ENCODE peak calls at places on chromosomes 4 and X, in seven cellular contexts. N, H, F, C, O, B and K are unnamed samples.
A peak's percentile ranks its signal among the peaks of the same experiment; 100 is the strongest.

GRCh38 chr4:68864438-68865177 is 48.8 kb downstream of the UGT2B10 start:
- DNase-seq in C (no peak), N (no peak), B (no peak), F (no peak), O (no peak), H (peak; percentile 69), K (peak; percentile 80)

GRCh38 chrX:24513416-24513815 is 48.3 kb downstream of the PDK3 start:
- DNase-seq in B (no peak), F (no peak), N (no peak), C (no peak), H (no peak), O (no peak), K (no peak)

GRCh38 chrX:12469296-12469695 is 321.9 kb upstream of the PRPS2 start:
- DNase-seq in F (no peak), O (no peak), H (no peak), N (no peak), C (no peak), B (no peak), K (no peak)

GRCh38 chrX:38375888-38376287 is 23.5 kb downstream of the OTC start:
- DNase-seq in O (no peak), H (no peak), B (no peak), C (no peak), N (no peak), F (no peak), K (no peak)

GRCh38 chr4:124079174-124079780 is 633.3 kb downstream of the ANKRD50 start:
- DNase-seq in B (no peak), H (no peak), C (no peak), O (no peak), N (no peak), F (no peak), K (no peak)

GRCh38 chr4:172942840-172943239 is 225.8 kb upstream of the GALNT7 start:
- DNase-seq in N (no peak), B (no peak), C (no peak), O (no peak), H (no peak), F (no peak), K (no peak)

GRCh38 chrX:72305286-72306084 is at the start of gene CITED1:
- DNase-seq in C (no peak), B (peak; percentile 69), F (no peak), H (peak; percentile 48), O (no peak), N (no peak), K (no peak)

GRCh38 chrX:79452879-79453278 is 85.7 kb upstream of the ITM2A start:
- DNase-seq in C (no peak), B (no peak), F (no peak), H (peak; percentile 41), N (no peak), O (no peak), K (peak; percentile 48)

GRCh38 chr4:8568068-8568668 is 12.0 kb upstream of the GPR78 start:
- DNase-seq in O (no peak), N (no peak), B (no peak), H (no peak), C (no peak), F (no peak), K (no peak)

GRCh38 chr4:15754323-15754722 is 23.8 kb upstream of the CD38 start:
- DNase-seq in C (no peak), B (no peak), F (no peak), O (peak; percentile 22), N (no peak), H (no peak), K (no peak)

GRCh38 chr4:16967722-16968121 is 69.3 kb upstream of the LDB2 start:
- DNase-seq in H (no peak), O (peak; percentile 25), B (no peak), C (peak; percentile 34), F (no peak), N (peak; percentile 37), K (peak; percentile 33)

GRCh38 chrX:107730298-107730655 is 45.3 kb downstream of the TSC22D3 start:
- DNase-seq in O (no peak), B (no peak), N (no peak), C (no peak), H (no peak), F (no peak), K (no peak)

GRCh38 chrX:102042706-102043325 is 82.7 kb upstream of the TCEAL2 start:
- DNase-seq in C (no peak), F (no peak), H (no peak), N (no peak), O (no peak), B (no peak), K (no peak)

GRCh38 chr4:107718351-107718965 is 1.6 kb downstream of the PAPSS1 start:
- DNase-seq in H (no peak), N (no peak), O (no peak), B (no peak), F (no peak), C (no peak), K (no peak)

GRCh38 chr4:16289872-16290554 is 63.7 kb upstream of the TAPT1 start:
- DNase-seq in N (no peak), C (no peak), B (no peak), F (no peak), H (no peak), O (no peak), K (no peak)

GRCh38 chr4:86178216-86178615 is 181.6 kb downstream of the MAPK10 start:
- DNase-seq in H (no peak), F (no peak), N (no peak), C (no peak), O (no peak), B (no peak), K (no peak)

GRCh38 chrX:16855363-16856075 is 14.6 kb downstream of the RBBP7 start:
- DNase-seq in C (no peak), B (no peak), O (no peak), H (no peak), N (no peak), F (no peak), K (no peak)
- H3K36me3 ChIP-seq in C (peaks cover 84% of the 10 kb centered on the region), B (no peaks in the 10 kb centered on the region), O (peaks cover 68% of the 10 kb centered on the region), H (peaks cover 20% of the 10 kb centered on the region), N (peaks cover 89% of the 10 kb centered on the region), F (peaks cover 60% of the 10 kb centered on the region), K (no peaks in the 10 kb centered on the region)

DNA sequence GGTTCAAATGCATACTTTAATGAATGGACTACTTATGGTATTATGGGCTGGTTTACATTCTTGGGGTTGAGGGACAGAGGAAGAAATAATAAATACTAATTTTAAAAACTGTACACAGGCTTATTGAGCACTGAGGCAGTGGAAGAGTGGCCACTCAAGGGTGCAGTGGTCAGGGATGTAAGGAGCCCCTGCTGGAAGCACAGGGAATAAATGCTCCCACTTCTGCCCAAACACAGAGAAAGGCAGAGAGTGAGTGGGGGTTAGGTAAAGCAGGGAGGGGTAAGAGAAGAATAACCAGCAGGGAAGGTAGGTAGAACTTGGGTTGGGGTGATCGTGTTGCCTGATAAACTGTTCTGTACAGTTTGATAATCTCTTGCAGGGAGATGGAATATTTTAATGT is 60.0 kb downstream of the GAB1 start:
- DNase-seq in N (no peak), H (no peak), F (no peak), O (no peak), B (no peak), C (no peak), K (no peak)
- H3K4me3 ChIP-seq in N (no peak overlapping the region), H (no peak overlapping the region), F (no peak overlapping the region), O (no peak overlapping the region), B (no peak overlapping the region), C (no peak overlapping the region), K (no peak overlapping the region)

DNA sequence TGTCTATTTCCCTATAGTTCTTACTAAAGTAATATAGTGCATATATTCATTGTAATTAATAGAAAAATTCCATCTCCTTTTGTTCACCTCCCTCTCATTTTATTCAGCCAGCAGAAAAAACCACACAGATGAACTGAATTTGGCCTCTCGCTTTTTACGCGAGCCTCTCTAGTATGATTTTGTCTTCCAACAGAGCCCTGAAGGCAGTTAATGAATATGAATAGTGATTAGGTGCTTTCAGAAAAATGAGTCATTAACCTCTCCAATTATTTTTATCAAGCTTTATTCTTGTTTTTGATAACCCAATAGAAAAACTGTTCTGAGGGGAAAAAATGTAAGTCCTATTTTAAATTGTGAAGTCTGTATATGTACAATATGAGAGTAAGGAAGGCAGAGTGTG is 74.1 kb downstream of the ZAR1 start:
- DNase-seq in N (no peak), O (no peak), B (no peak), F (no peak), C (no peak), H (no peak), K (no peak)
- H3K36me3 ChIP-seq in N (peaks cover 99% of the 10 kb centered on the region), O (peaks cover 97% of the 10 kb centered on the region), B (peaks cover 13% of the 10 kb centered on the region), F (peaks cover 75% of the 10 kb centered on the region), C (peaks cover 96% of the 10 kb centered on the region), H (peaks cover 96% of the 10 kb centered on the region), K (peaks cover 44% of the 10 kb centered on the region)

DNA sequence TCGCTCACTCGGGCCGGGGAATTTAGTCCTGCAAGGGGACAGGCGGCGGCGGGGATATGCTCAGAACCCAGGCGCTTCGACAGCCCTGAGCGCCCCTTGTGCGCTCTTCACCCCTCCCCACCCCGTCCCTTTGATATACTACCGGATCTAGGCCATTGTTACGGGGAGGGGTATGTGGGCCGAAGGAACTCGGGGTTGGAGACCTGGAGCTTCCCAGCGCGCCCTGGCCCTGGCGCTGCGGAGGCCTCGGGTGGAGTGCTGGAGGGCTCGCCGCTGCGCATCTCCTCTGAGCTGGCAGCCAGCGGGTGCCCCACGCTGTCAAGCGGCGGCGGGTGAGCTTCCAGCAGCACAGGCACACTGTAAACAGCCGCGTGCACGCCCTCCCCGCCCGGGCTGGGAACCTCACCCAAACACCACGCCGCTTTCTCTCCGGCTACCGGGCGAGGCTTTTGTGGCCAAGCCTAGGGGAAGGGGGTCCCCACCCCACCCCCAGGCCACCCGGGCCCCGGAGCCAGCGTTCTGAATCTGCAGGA is 54.5 kb upstream of the BCOR start:
- DNase-seq in B (peak; percentile 79), C (peak; percentile 48), H (no peak), O (no peak), F (no peak), N (peak; percentile 57), K (peak; percentile 54)
- H3K4me3 ChIP-seq in B (peak overlapping the region; percentile 47), C (peak overlapping the region; percentile 59), H (peak overlapping the region; percentile 50), O (peak overlapping the region; percentile 22), F (no peak overlapping the region), N (peak overlapping the region; percentile 53), K (peak overlapping the region; percentile 36)

GRCh38 chr4:48509543-48509942 is 19.5 kb downstream of the ZAR1 start:
- DNase-seq in O (no peak), H (no peak), F (no peak), B (no peak), C (no peak), N (no peak), K (no peak)
- H3K36me3 ChIP-seq in O (peaks cover 100% of the 10 kb centered on the region), H (peaks cover 90% of the 10 kb centered on the region), F (peaks cover 89% of the 10 kb centered on the region), B (peaks cover 28% of the 10 kb centered on the region), C (peaks cover 98% of the 10 kb centered on the region), N (peaks cover 99% of the 10 kb centered on the region), K (peaks cover 27% of the 10 kb centered on the region)

DNA sequence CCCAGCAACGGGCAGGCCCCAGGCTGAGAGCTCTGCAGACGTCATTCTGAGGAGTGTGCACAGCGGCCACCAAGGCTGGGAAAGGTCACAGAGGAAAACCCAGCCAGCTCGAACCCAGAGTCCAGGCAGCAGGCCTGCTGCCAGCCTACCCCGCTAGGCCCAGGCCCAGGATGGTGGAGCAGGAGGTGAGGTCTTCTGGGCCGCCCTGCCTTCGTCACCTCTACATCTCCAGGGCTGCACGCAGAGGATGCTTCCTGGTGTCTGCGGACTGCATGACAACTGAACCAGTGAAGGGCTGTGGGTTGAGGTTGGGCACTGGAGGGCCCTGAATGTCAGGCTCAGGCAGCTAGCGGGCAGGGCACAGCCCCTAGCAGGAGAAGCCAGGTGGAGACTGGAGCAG is 5.8 kb upstream of the ADRA2C start:
- DNase-seq in C (no peak), B (no peak), F (no peak), N (no peak), O (no peak), H (no peak), K (no peak)
- H3K4me3 ChIP-seq in C (no peak overlapping the region), B (no peak overlapping the region), F (no peak overlapping the region), N (no peak overlapping the region), O (no peak overlapping the region), H (no peak overlapping the region), K (no peak overlapping the region)